ENCODE peak calls at places on chromosome 19, in ten cellular contexts. F is nephron progenitor cell; H is NCI-H2227 treated with DMSO at 0.1 percent for 48 hours; T is left ventricle myocardium inferior; C is sigmoid colon; Q is NCI-H2107; I is mucosa of descending colon; D is fibroblast of the aortic adventitia; R is left cardiac atrium; N is activated CD4-positive, alpha-beta T cell treated with anti-CD3 and anti-CD28 coated beads for 36 hours. B is an unnamed sample.

GRCh38 chr19:21092107-21092506 is 10.1 kb downstream of the ZNF714 start:
- DNase-seq in Q (no peak), H (no peak), I (no peak), R (no peak), N (no peak), C (no peak), D (peak), F (no peak), T (no peak), B (no peak)

GRCh38 chr19:11125994-11126685 is 29.4 kb downstream of the SPC24 start:
- DNase-seq in C (peak), T (peak), H (peak), N (peak), F (peak), R (peak), Q (peak), D (peak), I (peak), B (peak)

GRCh38 chr19:6287269-6287885 is 7.6 kb upstream of the MLLT1 start:
- DNase-seq in F (no peak), T (no peak), D (no peak), I (no peak), N (peak), C (no peak), H (no peak), Q (no peak), R (no peak), B (no peak)

GRCh38 chr19:54420383-54421168 is 5.3 kb downstream of the TTYH1 start:
- DNase-seq in T (peak), R (peak), C (peak), D (no peak), I (no peak), F (peak), Q (no peak), H (peak), N (no peak), B (no peak)

GRCh38 chr19:2057484-2058469 is 6.7 kb upstream of the MKNK2 start:
- DNase-seq in D (no peak), N (no peak), R (no peak), H (no peak), C (no peak), F (no peak), I (no peak), T (no peak), Q (no peak), B (no peak)

GRCh38 chr19:14048439-14049153 is 13.3 kb downstream of the PALM3 start:
- DNase-seq in T (peak), I (peak), H (no peak), C (no peak), N (peak), Q (no peak), R (no peak), D (no peak), F (peak), B (peak)

GRCh38 chr19:32404213-32404938 is 1.2 kb upstream of the DPY19L3 start:
- DNase-seq in F (no peak), R (no peak), I (peak), N (no peak), D (no peak), Q (no peak), C (no peak), T (no peak), H (peak), B (no peak)

GRCh38 chr19:47421244-47421786 is 2.0 kb upstream of the MEIS3 start:
- DNase-seq in Q (no peak), D (no peak), N (no peak), F (no peak), C (no peak), R (no peak), H (no peak), I (no peak), T (no peak), B (no peak)

GRCh38 chr19:16702123-16702522 is 17.5 kb upstream of the NWD1 start:
- DNase-seq in C (peak), T (peak), R (peak), N (no peak), Q (no peak), I (no peak), F (no peak), H (no peak), D (peak), B (no peak)

GRCh38 chr19:18086590-18087138 is at the start of gene IL12RB1:
- DNase-seq in H (no peak), I (peak), N (peak), F (no peak), R (no peak), Q (no peak), T (no peak), D (no peak), C (no peak), B (peak)

GRCh38 chr19:41193420-41194156 is 569 bp downstream of the CYP2S1 start:
- DNase-seq in Q (no peak), T (no peak), C (no peak), N (no peak), F (no peak), I (peak), H (no peak), D (no peak), R (no peak), B (no peak)

GRCh38 chr19:558770-559439 is 13.5 kb upstream of the BSG start:
- DNase-seq in C (no peak), T (no peak), H (no peak), D (no peak), R (no peak), Q (no peak), F (no peak), I (peak), N (no peak), B (no peak)

GRCh38 chr19:16070366-16070990 is 5.8 kb upstream of the TPM4 start:
- DNase-seq in T (peak), Q (no peak), F (no peak), H (no peak), R (peak), C (peak), I (peak), D (no peak), N (peak), B (peak)

GRCh38 chr19:1855040-1855827 is 7.0 kb upstream of the REXO1 start:
- DNase-seq in D (peak), T (peak), H (no peak), I (peak), R (peak), C (peak), N (peak), F (peak), Q (no peak), B (peak)

GRCh38 chr19:10960314-10961072 is at the start of gene SMARCA4:
- DNase-seq in N (peak), D (peak), T (peak), Q (peak), I (peak), R (peak), H (peak), F (peak), C (peak), B (peak)

GRCh38 chr19:10424011-10424637 is 3.8 kb downstream of the PDE4A start:
- DNase-seq in R (peak), T (peak), I (peak), D (peak), H (peak), N (peak), F (peak), Q (no peak), C (peak), B (peak)

GRCh38 chr19:29978139-29978538 is 36.1 kb downstream of the URI1 start:
- DNase-seq in H (no peak), R (no peak), Q (no peak), T (no peak), C (no peak), I (no peak), F (no peak), D (peak), N (no peak), B (no peak)

GRCh38 chr19:7083076-7083956 is 13.8 kb downstream of the ZNF557 start:
- DNase-seq in F (no peak), R (no peak), H (no peak), D (peak), Q (no peak), T (no peak), N (peak), I (no peak), C (no peak), B (no peak)

GRCh38 chr19:939922-940321 is 14.1 kb downstream of the ARID3A start:
- DNase-seq in H (no peak), F (no peak), Q (no peak), C (no peak), I (no peak), T (no peak), D (no peak), R (no peak), N (no peak), B (no peak)

GRCh38 chr19:32924200-32924599 is 47.6 kb downstream of the CEP89 start:
- DNase-seq in H (no peak), C (no peak), R (no peak), I (peak), N (no peak), F (no peak), Q (no peak), T (no peak), D (peak), B (no peak)

GRCh38 chr19:47097396-47098217 is 16.0 kb downstream of the ZC3H4 start:
- DNase-seq in Q (no peak), R (peak), D (peak), I (peak), H (no peak), F (no peak), C (no peak), T (peak), N (no peak), B (no peak)

GRCh38 chr19:44988896-44989563 is 12.2 kb upstream of the RELB start:
- DNase-seq in I (peak), T (peak), D (peak), C (peak), R (peak), F (peak), H (peak), Q (peak), N (peak), B (peak)

GRCh38 chr19:11964858-11965645 is at the start of gene ZNF763:
- DNase-seq in F (peak), C (peak), H (peak), Q (no peak), D (peak), T (peak), I (peak), N (peak), R (peak), B (peak)

GRCh38 chr19:40799558-40800338 is 757 bp downstream of the EGLN2 start:
- DNase-seq in F (peak), H (no peak), I (peak), T (peak), C (peak), Q (no peak), N (peak), D (no peak), R (peak), B (peak)

GRCh38 chr19:4694211-4694987 is 24.3 kb upstream of the MYDGF start:
- DNase-seq in T (peak), N (no peak), R (no peak), H (no peak), I (no peak), C (peak), Q (no peak), F (no peak), D (peak), B (no peak)

GRCh38 chr19:47377801-47378200 is 28.7 kb downstream of the DHX34 start:
- DNase-seq in F (no peak), N (no peak), H (no peak), C (no peak), R (no peak), T (no peak), Q (peak), D (no peak), I (no peak), B (no peak)

GRCh38 chr19:50720181-50720920 is 749 bp upstream of the SHANK1 start:
- DNase-seq in T (no peak), C (no peak), D (no peak), I (no peak), Q (no peak), N (no peak), F (peak), H (no peak), R (no peak), B (no peak)

GRCh38 chr19:19068659-19069509 is 5.1 kb downstream of the SLC25A42 start:
- DNase-seq in Q (no peak), D (no peak), R (no peak), F (no peak), T (no peak), I (no peak), C (no peak), H (no peak), N (no peak), B (no peak)

GRCh38 chr19:46603752-46604241 is 2.7 kb downstream of the CALM3 start:
- DNase-seq in I (peak), T (no peak), C (peak), N (no peak), Q (no peak), H (no peak), D (no peak), R (no peak), F (no peak), B (no peak)

GRCh38 chr19:18416778-18417249 is 2.4 kb upstream of the SSBP4 start:
- DNase-seq in Q (no peak), H (peak), N (peak), C (peak), I (peak), F (peak), T (peak), D (peak), R (peak), B (peak)

GRCh38 chr19:47002106-47002766 is 17.4 kb upstream of the NPAS1 start:
- DNase-seq in D (no peak), N (no peak), Q (no peak), R (no peak), H (no peak), F (no peak), T (no peak), I (peak), C (no peak), B (no peak)

GRCh38 chr19:4639531-4640246 is 373 bp downstream of the TNFAIP8L1 start:
- DNase-seq in F (peak), I (peak), R (peak), C (peak), H (no peak), N (peak), D (no peak), Q (no peak), T (no peak), B (no peak)

B was measured in activated CD4-positive, alpha-beta memory T cell treated with anti-CD3 and anti-CD28 coated beads for 36 hours.